ENCODE peak calls at places on chromosomes 4 and X, in four cellular contexts. V is lower lobe of right lung, X is H1, Y is lung microvascular endothelial cell. W is an unnamed sample.

GRCh38 chrX:152886716-152887115 is 11.2 kb upstream of the ZNF185 start:
- DNase-seq in Y (no peak), V (no peak), X (no peak), W (no peak)

GRCh38 chrX:4185086-4185485 is 471.6 kb upstream of the PRKX start:
- DNase-seq in X (no peak), Y (no peak), V (no peak), W (no peak)

GRCh38 chr4:94690851-94691254 is 66.9 kb upstream of the BMPR1B start:
- DNase-seq in Y (no peak), X (no peak), V (no peak), W (no peak)

GRCh38 chr4:134132086-134132783 is 69.4 kb downstream of the PABPC4L start:
- DNase-seq in Y (no peak), V (no peak), X (no peak), W (no peak)

GRCh38 chrX:128051526-128051925 is 677 bp downstream of the ACTRT1 start:
- DNase-seq in X (no peak), V (no peak), Y (no peak), W (no peak)

GRCh38 chrX:24874604-24875247 is 141.0 kb downstream of the ARX start:
- DNase-seq in Y (no peak), V (no peak), X (no peak), W (no peak)

GRCh38 chr4:152640058-152640921 is 39.5 kb downstream of the TMEM154 start:
- DNase-seq in Y (peak), V (no peak), X (no peak), W (no peak)

GRCh38 chrX:130028196-130028595 is 45.8 kb downstream of the BCORL1 start:
- DNase-seq in Y (peak), X (no peak), V (peak), W (no peak)

GRCh38 chrX:13179100-13179499 is 134.7 kb upstream of the FAM9C start:
- DNase-seq in Y (no peak), V (no peak), X (no peak), W (no peak)

GRCh38 chrX:24607616-24608015 is 39.5 kb downstream of the PCYT1B start:
- DNase-seq in X (no peak), V (no peak), Y (no peak), W (no peak)

GRCh38 chr4:138727704-138728103 is 287.9 kb upstream of the NOCT start:
- DNase-seq in V (no peak), Y (no peak), X (no peak), W (no peak)

GRCh38 chr4:82833696-82834313 is 35.2 kb upstream of the SCD5 start:
- DNase-seq in Y (peak), X (no peak), V (no peak), W (no peak)

GRCh38 chrX:154121961-154122360 is 22.1 kb upstream of the OPN1LW start:
- DNase-seq in Y (no peak), X (no peak), V (no peak), W (no peak)

GRCh38 chr4:108535757-108536156 is 84.6 kb upstream of the RPL34 start:
- DNase-seq in V (no peak), X (no peak), Y (peak), W (no peak)

GRCh38 chr4:139300431-139301142 is 718 bp upstream of the NAA15 start:
- DNase-seq in Y (peak), X (no peak), V (no peak), W (no peak)

GRCh38 chr4:168098257-168098717 is 6.0 kb downstream of the ANXA10 start:
- DNase-seq in X (no peak), V (no peak), Y (no peak), W (no peak)

GRCh38 chr4:124708517-124709300 is 3.8 kb downstream of the ANKRD50 start:
- DNase-seq in V (no peak), Y (no peak), X (no peak), W (no peak)

GRCh38 chrX:8201896-8202331 is 30.8 kb upstream of the VCX2 start:
- DNase-seq in Y (no peak), V (no peak), X (no peak), W (no peak)

GRCh38 chr4:118175506-118175905 is 141.2 kb downstream of the NDST3 start:
- DNase-seq in X (no peak), V (no peak), Y (no peak), W (no peak)

GRCh38 chr4:27009539-27009938 is 148.9 kb downstream of the STIM2 start:
- DNase-seq in Y (peak), V (no peak), X (no peak), W (no peak)

GRCh38 chrX:101550825-101551767 is 749 bp downstream of the ARMCX1 start:
- DNase-seq in X (no peak), V (peak), Y (peak), W (no peak)

GRCh38 chrX:32155044-32155638 is 1056.2 kb downstream of the DMD start:
- DNase-seq in X (no peak), Y (no peak), V (no peak), W (no peak)

GRCh38 chr4:126969781-126970180 is 663.0 kb upstream of the INTU start:
- DNase-seq in Y (no peak), X (no peak), V (no peak), W (no peak)

GRCh38 chrX:63560601-63561218 is 209.6 kb upstream of the SPIN4 start:
- DNase-seq in X (peak), Y (peak), V (peak), W (peak)

GRCh38 chr4:34202154-34202553 is 2042.2 kb downstream of the ARAP2 start:
- DNase-seq in X (no peak), Y (no peak), V (no peak), W (no peak)

GRCh38 chrX:136619889-136620505 is 28.0 kb upstream of the CD40LG start:
- DNase-seq in V (no peak), X (no peak), Y (no peak), W (no peak)

GRCh38 chr4:154184238-154184637 is 307.4 kb downstream of the DCHS2 start:
- DNase-seq in V (no peak), Y (no peak), X (no peak), W (no peak)

GRCh38 chrX:29435396-29435795 is 780.0 kb upstream of the MAGEB2 start:
- DNase-seq in Y (no peak), V (no peak), X (no peak), W (no peak)

GRCh38 chr4:177005801-177006230 is 213.1 kb upstream of the VEGFC start:
- DNase-seq in V (no peak), Y (no peak), X (no peak), W (no peak)

GRCh38 chrX:150270622-150271021 is 92.5 kb upstream of the MAMLD1 start:
- DNase-seq in X (no peak), Y (no peak), V (no peak), W (no peak)

GRCh38 chrX:49193542-49193964 is 6.4 kb downstream of the SYP start:
- DNase-seq in Y (no peak), V (no peak), X (no peak), W (peak)

GRCh38 chrX:151970661-151971060 is 3.8 kb downstream of the GABRE start:
- DNase-seq in V (peak), X (no peak), Y (peak), W (no peak)